ENCODE peak calls at places on chromosome 15, in five cellular contexts. A is fibroblast of pulmonary artery, Q is body of pancreas, G is LNCaP clone FGC, N is AG04450. E is an unnamed sample.

GRCh38 chr15:85691350-85692240 is 103.1 kb downstream of the KLHL25 start:
- DNase-seq in A (no peak), Q (no peak), G (no peak), N (no peak), E (no peak)

GRCh38 chr15:95410757-95411156 is 919.7 kb upstream of the NR2F2 start:
- DNase-seq in A (no peak), Q (no peak), G (no peak), N (no peak), E (no peak)

GRCh38 chr15:74203914-74204431 is 1.4 kb upstream of the STRA6 start:
- DNase-seq in A (peak), Q (no peak), G (no peak), N (no peak), E (peak)

GRCh38 chr15:94240486-94240885 is 9.1 kb downstream of the MCTP2 start:
- DNase-seq in A (no peak), Q (no peak), G (no peak), N (no peak), E (no peak)

GRCh38 chr15:52078876-52079700 is 33.5 kb downstream of the BCL2L10 start:
- DNase-seq in A (peak), Q (peak), G (no peak), N (no peak), E (peak)

GRCh38 chr15:66076591-66077319 is 176.8 kb downstream of the MEGF11 start:
- DNase-seq in A (no peak), Q (no peak), G (no peak), N (no peak), E (no peak)

GRCh38 chr15:98647774-98648653 is at the start of gene IGF1R:
- DNase-seq in A (peak), Q (peak), G (no peak), N (peak), E (peak)

GRCh38 chr15:44801797-44802196 is 65.5 kb downstream of the TRIM69 start:
- DNase-seq in A (no peak), Q (no peak), G (no peak), N (no peak), E (no peak)

GRCh38 chr15:85727068-85727467 is 67.7 kb downstream of the KLHL25 start:
- DNase-seq in A (no peak), Q (no peak), G (no peak), N (no peak), E (no peak)

GRCh38 chr15:85494035-85494793 is 113.8 kb downstream of the AKAP13 start:
- DNase-seq in A (peak), Q (no peak), G (no peak), N (no peak), E (no peak)

GRCh38 chr15:81106560-81106959 is 27.5 kb upstream of the CFAP161 start:
- DNase-seq in A (peak), Q (peak), G (peak), N (peak), E (no peak)

GRCh38 chr15:94327356-94327936 is 96.1 kb downstream of the MCTP2 start:
- DNase-seq in A (peak), Q (no peak), G (no peak), N (peak), E (no peak)

GRCh38 chr15:39799552-39800011 is 16.9 kb upstream of the FSIP1 start:
- DNase-seq in A (no peak), Q (no peak), G (no peak), N (no peak), E (no peak)

GRCh38 chr15:51917493-51917892 is 54.1 kb downstream of the LEO1 start:
- DNase-seq in A (peak), Q (no peak), G (no peak), N (no peak), E (no peak)

GRCh38 chr15:60218256-60218655 is 179.5 kb downstream of the ANXA2 start:
- DNase-seq in A (no peak), Q (no peak), G (no peak), N (no peak), E (no peak)

GRCh38 chr15:22995786-22996185 is 15.6 kb upstream of the CYFIP1 start:
- DNase-seq in A (no peak), Q (no peak), G (no peak), N (no peak), E (no peak)

GRCh38 chr15:40282144-40282869 is 557 bp downstream of the ANKRD63 start:
- DNase-seq in A (no peak), Q (peak), G (no peak), N (no peak), E (no peak)

GRCh38 chr15:29668120-29668602 is 154.1 kb downstream of the TJP1 start:
- DNase-seq in A (peak), Q (peak), G (peak), N (peak), E (peak)

GRCh38 chr15:33226559-33227181 is 32.2 kb upstream of the FMN1 start:
- DNase-seq in A (no peak), Q (peak), G (peak), N (no peak), E (peak)

GRCh38 chr15:29141908-29142747 is 127.5 kb downstream of the NSMCE3 start:
- DNase-seq in A (no peak), Q (no peak), G (no peak), N (no peak), E (no peak)

GRCh38 chr15:56411122-56411749 is 46.0 kb downstream of the TEX9 start:
- DNase-seq in A (peak), Q (no peak), G (no peak), N (no peak), E (no peak)

GRCh38 chr15:60423540-60423939 is 25.8 kb upstream of the ANXA2 start:
- DNase-seq in A (peak), Q (no peak), G (no peak), N (peak), E (no peak)

GRCh38 chr15:64693134-64693533 is 82.3 kb downstream of the RBPMS2 start:
- DNase-seq in A (peak), Q (peak), G (no peak), N (peak), E (no peak)

GRCh38 chr15:67548862-67549651 is 6.6 kb downstream of the MAP2K5 start:
- DNase-seq in A (no peak), Q (no peak), G (no peak), N (no peak), E (peak)

GRCh38 chr15:67547064-67547463 is 4.6 kb downstream of the MAP2K5 start:
- DNase-seq in A (no peak), Q (no peak), G (peak), N (no peak), E (no peak)

GRCh38 chr15:67548532-67548852 is 6.0 kb downstream of the MAP2K5 start:
- DNase-seq in A (no peak), Q (no peak), G (no peak), N (no peak), E (no peak)

GRCh38 chr15:67549736-67550135 is 7.2 kb downstream of the MAP2K5 start:
- DNase-seq in A (no peak), Q (no peak), G (no peak), N (no peak), E (no peak)

DNA sequence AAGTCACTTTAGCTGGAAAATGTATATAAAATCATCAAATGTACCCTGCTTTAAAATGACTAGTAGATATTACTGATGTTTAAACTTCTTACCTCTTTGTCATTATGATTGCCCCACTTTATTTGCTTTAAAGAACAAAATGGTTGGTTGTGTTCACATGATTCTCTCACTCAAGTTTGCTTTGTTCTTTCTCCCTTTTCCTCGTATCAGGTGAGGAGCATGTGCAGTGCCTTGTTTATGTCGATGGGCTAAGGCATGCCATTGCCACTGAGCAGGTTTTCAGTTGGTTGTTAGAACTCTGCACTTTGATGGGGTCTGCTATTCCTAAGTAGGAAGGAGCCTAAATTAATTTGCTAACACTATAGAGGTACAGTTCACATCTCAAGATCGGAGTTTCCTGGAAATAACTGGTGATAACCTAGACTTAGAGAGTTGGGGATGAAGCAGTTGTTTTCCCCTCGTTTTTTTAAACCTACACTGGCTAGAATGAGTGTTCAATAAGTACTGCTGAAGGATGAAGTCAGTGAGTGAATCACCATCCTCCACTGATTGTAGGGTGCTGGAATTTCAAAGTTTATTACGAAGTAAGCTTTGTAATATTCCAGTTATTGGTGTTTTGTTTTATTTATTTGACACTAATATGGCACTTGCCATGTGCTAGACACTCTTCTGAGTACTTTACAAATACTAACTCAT is 5.5 kb downstream of the MAP2K5 start:
- DNase-seq in A (peak), Q (no peak), G (no peak), N (no peak), E (no peak)
- H3K4me3 ChIP-seq in A (no peak), Q (no peak), G (no peak), N (no peak), E (no peak)

GRCh38 chr15:32130823-32131222 is 100.5 kb downstream of the CHRNA7 start:
- DNase-seq in A (no peak), Q (no peak), G (no peak), N (no peak), E (no peak)
- TF ChIP-seq CTCF in A (no peak), Q (no peak), G (no peak), N (no peak), E (no peak)

GRCh38 chr15:89578146-89578545 is 2.9 kb downstream of the TICRR start:
- DNase-seq in A (no peak), Q (no peak), G (no peak), N (no peak), E (no peak)
- H3K4me3 ChIP-seq in A (peak), Q (no peak), G (no peak), N (peak), E (no peak)

GRCh38 chr15:72599855-72600464 is 54.5 kb upstream of the GOLGA6B start:
- DNase-seq in A (peak), Q (peak), G (peak), N (peak), E (no peak)
- TF ChIP-seq CTCF in A (peak), Q (peak), G (peak), N (peak), E (peak)

GRCh38 chr15:82680200-82681102 is 29.2 kb downstream of the AP3B2 start:
- DNase-seq in A (no peak), Q (peak), G (peak), N (no peak), E (no peak)
- H3K4me3 ChIP-seq in A (no peak), Q (peak), G (peak), N (no peak), E (peak)

GRCh38 chr15:58438956-58439355 is 7.2 kb downstream of the LIPC start:
- DNase-seq in A (peak), Q (peak), G (peak), N (peak), E (peak)
- TF ChIP-seq CTCF in A (peak), Q (peak), G (peak), N (peak), E (peak)

DNA sequence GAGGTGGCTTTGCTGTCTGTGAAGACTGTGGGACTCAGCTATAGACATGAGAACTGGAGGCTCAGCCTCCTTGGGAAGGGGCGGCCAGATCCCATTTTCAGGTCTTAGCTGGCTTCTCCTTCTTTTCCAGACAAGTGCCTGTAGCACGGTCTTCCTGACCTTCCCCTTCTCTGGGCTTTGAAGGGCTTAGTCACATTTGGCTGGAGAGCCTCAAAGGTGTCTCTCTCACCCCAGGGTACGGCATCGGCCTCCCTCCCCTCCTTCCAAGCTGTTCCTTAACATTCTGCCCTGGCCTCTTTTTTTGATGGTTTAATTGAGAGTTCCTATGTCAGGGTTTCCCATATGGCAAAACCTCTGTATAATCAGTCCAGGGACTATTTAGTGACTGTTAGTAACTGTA is 242.7 kb downstream of the THSD4 start:
- DNase-seq in A (no peak), Q (no peak), G (no peak), N (no peak), E (no peak)
- H3K4me3 ChIP-seq in A (no peak), Q (no peak), G (no peak), N (no peak), E (no peak)

DNA sequence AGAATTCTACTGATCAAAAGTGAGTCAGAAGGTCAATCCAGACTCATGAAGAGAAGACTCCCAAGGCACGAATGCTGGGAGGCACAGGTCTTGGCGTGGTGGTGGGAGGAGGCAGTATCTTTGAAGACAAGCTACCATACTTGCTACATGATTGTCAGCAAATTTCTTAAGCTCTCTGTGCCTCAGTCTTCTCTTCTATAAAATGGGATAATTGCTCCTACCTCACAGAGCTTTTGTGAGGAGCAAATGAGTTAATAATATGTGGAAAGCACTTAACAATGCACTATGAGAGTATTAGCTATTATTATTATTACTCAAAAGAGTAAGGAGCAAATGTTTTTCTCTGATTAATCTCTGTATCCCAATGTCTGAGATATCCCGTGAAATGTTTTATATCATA is 36.2 kb downstream of the EHD4 start:
- DNase-seq in A (no peak), Q (no peak), G (no peak), N (no peak), E (no peak)
- TF ChIP-seq CTCF in A (no peak), Q (no peak), G (no peak), N (no peak), E (no peak)

E was measured in heart left ventricle.